ENCODE peak calls at places on chromosomes 3 and 15, in seven cellular contexts. D is right lobe of liver, N is hepatocyte, L is heart right ventricle, P is SK-N-SH, W is choroid plexus epithelial cell, J is heart left ventricle. X is an unnamed sample.

GRCh38 chr3:38730281-38730680 is 80.8 kb upstream of the SCN5A start:
- DNase-seq in L (no peak), W (peak; percentile 80), P (no peak), N (no peak), J (no peak), D (no peak), X (no peak)

GRCh38 chr15:26177816-26178215 is 314.7 kb upstream of the ATP10A start:
- DNase-seq in W (no peak), N (no peak), P (no peak), D (no peak), L (no peak), J (no peak), X (no peak)

GRCh38 chr15:74817370-74817737 is 4.7 kb downstream of the LMAN1L start:
- DNase-seq in J (peak; percentile 42), D (peak; percentile 62), L (peak; percentile 58), N (peak; percentile 48), P (peak; percentile 69), W (peak; percentile 24), X (peak; percentile 86)

GRCh38 chr3:23740517-23741402 is 65.0 kb upstream of the UBE2E1 start:
- DNase-seq in W (peak; percentile 26), J (no peak), N (peak; percentile 35), L (no peak), P (no peak), D (no peak), X (no peak)

GRCh38 chr15:73329501-73330200 is 39.1 kb downstream of the HCN4 start:
- DNase-seq in W (no peak), P (no peak), L (no peak), J (no peak), N (no peak), D (peak; percentile 14), X (no peak)

GRCh38 chr3:157700405-157700804 is 197.2 kb upstream of the VEPH1 start:
- DNase-seq in J (no peak), D (no peak), P (no peak), N (no peak), W (peak; percentile 10), L (no peak), X (no peak)

GRCh38 chr15:38895326-38896282 is 331.0 kb upstream of the RASGRP1 start:
- DNase-seq in P (no peak), L (no peak), D (no peak), N (no peak), J (no peak), W (peak; percentile 85), X (no peak)

GRCh38 chr3:20836801-20837200 is 650.8 kb upstream of the SGO1 start:
- DNase-seq in P (no peak), L (no peak), N (no peak), D (no peak), W (no peak), J (no peak), X (no peak)

GRCh38 chr15:67080118-67080899 is 14.9 kb downstream of the SMAD3 start:
- DNase-seq in D (no peak), J (peak; percentile 50), L (no peak), N (no peak), W (peak; percentile 84), P (no peak), X (peak; percentile 56)

GRCh38 chr3:27166888-27167287 is 202.3 kb downstream of the NEK10 start:
- DNase-seq in N (peak; percentile 13), J (no peak), W (peak; percentile 96), L (no peak), D (no peak), P (peak; percentile 41), X (no peak)

GRCh38 chr15:67178569-67179210 is 75.8 kb downstream of the AAGAB start:
- DNase-seq in N (peak; percentile 68), P (no peak), J (no peak), W (peak; percentile 99), D (no peak), L (no peak), X (no peak)

GRCh38 chr3:161560006-161560637 is 63.5 kb downstream of the OTOL1 start:
- DNase-seq in N (peak; percentile 77), D (peak; percentile 28), P (peak; percentile 34), W (peak; percentile 63), J (no peak), L (no peak), X (no peak)

GRCh38 chr3:38984110-38984509 is 67.6 kb downstream of the SCN11A start:
- DNase-seq in N (no peak), L (no peak), D (no peak), P (no peak), J (no peak), W (no peak), X (no peak)

GRCh38 chr3:32276279-32276841 is 37.9 kb downstream of the CMTM8 start:
- DNase-seq in D (no peak), P (no peak), L (no peak), W (peak; percentile 80), J (no peak), N (no peak), X (no peak)

GRCh38 chr15:58070801-58071418 is 5.4 kb upstream of the ALDH1A2 start:
- DNase-seq in N (peak; percentile 68), J (peak; percentile 53), D (peak; percentile 44), W (peak; percentile 78), L (peak; percentile 55), P (peak; percentile 38), X (peak; percentile 68)

GRCh38 chr3:188687389-188687788 is 484.4 kb upstream of the TPRG1 start:
- DNase-seq in J (no peak), P (no peak), W (peak; percentile 68), L (no peak), N (no peak), D (no peak), X (no peak)

GRCh38 chr3:128537091-128537703 is 44.2 kb upstream of the GATA2 start:
- DNase-seq in J (no peak), L (no peak), P (no peak), N (no peak), D (no peak), W (no peak), X (no peak)

GRCh38 chr15:81725590-81725989 is 320.2 kb downstream of the MEX3B start:
- DNase-seq in W (no peak), P (no peak), D (no peak), J (no peak), N (no peak), L (no peak), X (no peak)

GRCh38 chr3:58200846-58201355 is 9.9 kb downstream of the DNASE1L3 start:
- DNase-seq in W (no peak), D (no peak), L (no peak), N (no peak), P (no peak), J (no peak), X (no peak)

GRCh38 chr3:183984749-183985729 is 32.6 kb downstream of the ABCC5 start:
- DNase-seq in J (no peak), D (no peak), L (no peak), W (peak; percentile 33), N (no peak), P (no peak), X (no peak)

GRCh38 chr3:171458056-171458856 is 1.9 kb downstream of the TNIK start:
- DNase-seq in J (peak; percentile 22), P (no peak), N (no peak), D (no peak), W (no peak), L (no peak), X (no peak)

GRCh38 chr15:93037341-93038063 is 51.5 kb downstream of the RGMA start:
- DNase-seq in P (peak; percentile 34), W (peak; percentile 65), L (peak; percentile 71), J (peak; percentile 53), N (peak; percentile 41), D (peak; percentile 29), X (peak; percentile 69)
- TF ChIP-seq CTCF in P (no peak), W (peak; percentile 65), L (no peak), J (no peak), N (peak; percentile 21), D (no peak), X (peak; percentile 20)

GRCh38 chr3:17979248-17979647 is 236.8 kb upstream of the TBC1D5 start:
- DNase-seq in W (no peak), D (no peak), N (peak; percentile 11), P (no peak), L (no peak), J (no peak), X (no peak)
- TF ChIP-seq CTCF in W (no peak), D (no peak), N (peak; percentile 31), P (no peak), L (no peak), J (no peak), X (no peak)

GRCh38 chr3:10508619-10509260 is 3.4 kb upstream of the ATP2B2 start:
- DNase-seq in P (no peak), D (peak; percentile 76), J (no peak), N (no peak), L (no peak), W (no peak), X (no peak)

GRCh38 chr3:10508235-10508618 is 2.8 kb upstream of the ATP2B2 start:
- DNase-seq in D (no peak), P (no peak), J (no peak), N (no peak), W (no peak), L (no peak), X (no peak)

GRCh38 chr3:10506696-10507095 is 1.3 kb upstream of the ATP2B2 start:
- DNase-seq in D (no peak), N (no peak), P (no peak), J (no peak), W (no peak), L (no peak), X (no peak)

GRCh38 chr3:10505791-10506585 is 602 bp upstream of the ATP2B2 start:
- DNase-seq in D (no peak), W (no peak), N (no peak), P (peak; percentile 39), L (no peak), J (no peak), X (no peak)

DNA sequence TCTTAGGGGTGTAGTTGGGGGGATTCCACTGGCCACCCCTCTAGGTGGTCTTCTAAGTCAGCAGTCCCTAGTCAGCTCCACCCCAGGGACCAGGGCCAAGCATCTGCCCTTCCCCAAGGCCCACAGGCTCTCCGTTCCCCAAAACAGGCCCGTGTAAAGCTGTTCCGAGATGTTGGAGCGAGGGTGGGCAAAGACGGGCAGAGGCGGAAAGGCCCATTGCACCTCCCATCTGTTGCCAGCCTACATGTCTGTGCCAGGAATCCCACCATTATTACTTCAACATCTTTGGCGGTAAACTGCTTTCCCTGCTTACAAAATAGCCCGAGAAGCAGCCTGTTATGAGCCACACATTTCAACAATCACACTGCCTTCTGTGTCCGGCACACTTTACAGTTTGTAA is 1.9 kb upstream of the ATP2B2 start:
- DNase-seq in P (no peak), D (no peak), J (no peak), L (no peak), W (no peak), N (no peak), X (no peak)
- TF ChIP-seq CTCF in P (no peak), D (no peak), J (no peak), L (no peak), W (no peak), N (no peak), X (no peak)

DNA sequence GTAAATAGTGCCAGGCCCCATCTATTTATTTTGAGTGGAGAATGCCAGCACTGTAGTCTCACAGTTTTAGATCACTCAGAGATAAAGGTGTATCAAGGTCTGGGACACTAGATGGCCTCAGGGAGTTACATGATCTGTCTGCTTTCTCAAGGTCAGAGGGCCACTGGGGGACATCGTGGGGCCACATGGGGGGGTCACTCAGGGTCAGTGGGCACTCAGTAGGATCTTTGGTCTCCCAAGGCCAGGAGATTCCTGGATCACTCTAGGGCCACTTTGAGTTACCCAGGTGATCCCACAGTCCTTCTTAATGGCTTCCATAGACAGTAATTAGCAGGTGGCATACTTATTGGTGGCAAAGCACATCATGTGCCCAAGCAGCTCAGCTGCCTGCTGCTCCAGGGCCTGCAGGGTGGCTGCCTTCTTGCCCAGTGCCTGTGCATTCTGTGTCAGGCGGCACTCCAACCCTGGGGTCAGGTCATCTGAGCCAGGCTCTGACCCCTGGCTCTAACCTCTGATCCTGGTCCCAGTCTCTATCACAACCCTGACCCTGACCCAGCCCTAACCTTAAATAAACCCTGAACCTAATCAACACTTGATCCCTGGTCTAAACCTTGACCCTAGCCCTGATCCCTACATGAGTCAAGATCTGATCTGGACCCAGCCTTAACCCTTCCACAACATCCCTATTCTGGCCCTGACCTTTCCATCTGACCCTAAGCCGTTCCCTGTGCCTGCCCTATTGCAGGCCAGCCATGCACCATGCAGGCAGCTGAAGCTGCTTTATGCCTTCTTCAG is 1.8 kb upstream of the LAMB2 start:
- DNase-seq in P (no peak), N (no peak), J (no peak), D (peak; percentile 51), W (no peak), L (no peak), X (no peak)
- TF ChIP-seq CTCF in P (peak; percentile 15), N (peak; percentile 18), J (no peak), D (no peak), W (no peak), L (no peak), X (no peak)